ENCODE peak calls at places on chromosomes 2 and 18, in five cellular contexts. W, J, Y, H and Z are unnamed samples.

GRCh38 chr18:1585881-1586488 is 681.3 kb downstream of the ADCYAP1 start:
- DNase-seq in W (peak), J (no peak), Y (no peak), H (peak), Z (no peak)

GRCh38 chr2:74250189-74250631 is 51.8 kb downstream of the MTHFD2 start:
- DNase-seq in H (peak), J (no peak), Y (peak), W (peak), Z (peak)

GRCh38 chr18:62131305-62131909 is 55.4 kb downstream of the PIGN start:
- DNase-seq in Y (no peak), H (peak), W (peak), J (no peak), Z (no peak)

GRCh38 chr2:64543006-64543697 is 19.0 kb downstream of the AFTPH start:
- DNase-seq in J (no peak), H (no peak), W (no peak), Y (no peak), Z (no peak)

GRCh38 chr2:130759906-130760753 is 4.8 kb downstream of the AMER3 start:
- DNase-seq in J (no peak), W (no peak), H (no peak), Y (no peak), Z (no peak)

GRCh38 chr2:85997016-85997970 is 108.4 kb downstream of the POLR1A start:
- DNase-seq in J (no peak), Y (peak), W (no peak), H (no peak), Z (no peak)

GRCh38 chr2:108615480-108616090 is 81.3 kb downstream of the LIMS1 start:
- DNase-seq in Y (no peak), W (no peak), H (no peak), J (no peak), Z (no peak)

GRCh38 chr2:39932198-39932597 is 153.1 kb upstream of the THUMPD2 start:
- DNase-seq in H (no peak), Y (no peak), J (no peak), W (no peak), Z (no peak)

GRCh38 chr2:75200140-75200985 is 1.0 kb upstream of the TACR1 start:
- DNase-seq in H (peak), J (no peak), W (peak), Y (peak), Z (peak)

GRCh38 chr2:95272299-95272751 is 1.9 kb upstream of the PROM2 start:
- DNase-seq in H (no peak), J (no peak), Y (peak), W (no peak), Z (no peak)

GRCh38 chr2:229572434-229573338 is 141.7 kb downstream of the DNER start:
- DNase-seq in W (no peak), Y (no peak), H (no peak), J (no peak), Z (no peak)

GRCh38 chr2:151914989-151915628 is 86.9 kb upstream of the ARL5A start:
- DNase-seq in Y (no peak), W (no peak), H (no peak), J (no peak), Z (no peak)
- TF ChIP-seq CTCF in Y (no peak), W (no peak), H (no peak), J (no peak), Z (no peak)

DNA sequence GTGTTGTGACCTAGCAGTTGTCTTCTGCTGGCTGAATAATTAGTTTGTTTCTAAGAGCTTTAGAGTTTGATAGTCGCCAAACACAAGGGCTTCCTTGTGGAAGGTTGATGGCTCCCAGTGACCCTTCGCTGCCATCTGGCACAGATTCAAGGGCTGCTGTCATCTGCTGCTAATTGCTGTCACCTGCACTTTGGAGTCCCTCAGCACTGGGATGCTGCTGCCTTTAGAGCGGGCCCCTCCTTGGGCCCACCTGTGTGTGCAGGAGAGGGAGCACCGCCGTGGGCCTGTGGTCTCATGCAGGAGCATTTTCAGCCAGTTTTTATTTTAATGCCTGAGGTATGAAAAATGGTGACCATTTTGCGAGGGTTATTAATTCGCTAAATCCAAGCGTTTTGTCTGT is 154.0 kb upstream of the NFATC1 start:
- DNase-seq in Y (no peak), W (no peak), H (no peak), J (no peak), Z (no peak)
- TF ChIP-seq CTCF in Y (no peak), W (no peak), H (no peak), J (no peak), Z (no peak)

GRCh38 chr2:59182249-59182648 is 941.1 kb upstream of the FANCL start:
- DNase-seq in J (no peak), Y (no peak), H (no peak), W (peak), Z (no peak)
- TF ChIP-seq CTCF in J (peak), Y (no peak), H (peak), W (peak), Z (no peak)

GRCh38 chr2:231182500-231182899 is 15.9 kb upstream of the ARMC9 start:
- DNase-seq in W (no peak), H (no peak), J (no peak), Y (no peak), Z (no peak)

GRCh38 chr2:231185050-231185725 is 13.2 kb upstream of the ARMC9 start:
- DNase-seq in W (no peak), Y (peak), H (no peak), J (no peak), Z (no peak)

GRCh38 chr2:231184319-231184718 is 14.1 kb upstream of the ARMC9 start:
- DNase-seq in W (no peak), Y (no peak), H (no peak), J (no peak), Z (no peak)

GRCh38 chr2:231183851-231184250 is 14.6 kb upstream of the ARMC9 start:
- DNase-seq in J (no peak), Y (no peak), H (no peak), W (no peak), Z (no peak)

DNA sequence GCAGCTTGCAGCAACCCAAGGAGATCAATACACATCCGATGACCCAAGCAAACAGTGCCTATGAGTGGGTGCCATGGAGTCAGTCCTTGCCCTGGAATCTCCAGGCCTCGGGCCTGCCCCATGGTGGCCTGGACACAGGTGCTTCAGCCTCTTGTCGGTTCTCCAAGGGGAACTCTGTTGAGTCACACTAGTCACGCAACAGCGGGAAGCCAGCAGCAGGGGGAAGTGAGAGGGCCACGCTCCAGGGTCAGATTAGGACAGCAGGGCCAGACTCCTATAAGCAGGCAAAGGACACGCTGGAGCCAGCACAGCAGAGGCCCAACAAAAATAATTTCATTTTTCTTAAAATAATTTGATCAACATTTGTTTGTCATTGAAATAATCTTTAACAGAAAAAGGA is 16.6 kb upstream of the ARMC9 start:
- DNase-seq in J (no peak), Y (peak), H (peak), W (no peak), Z (peak)
- TF ChIP-seq CTCF in J (no peak), Y (peak), H (no peak), W (no peak), Z (no peak)

DNA sequence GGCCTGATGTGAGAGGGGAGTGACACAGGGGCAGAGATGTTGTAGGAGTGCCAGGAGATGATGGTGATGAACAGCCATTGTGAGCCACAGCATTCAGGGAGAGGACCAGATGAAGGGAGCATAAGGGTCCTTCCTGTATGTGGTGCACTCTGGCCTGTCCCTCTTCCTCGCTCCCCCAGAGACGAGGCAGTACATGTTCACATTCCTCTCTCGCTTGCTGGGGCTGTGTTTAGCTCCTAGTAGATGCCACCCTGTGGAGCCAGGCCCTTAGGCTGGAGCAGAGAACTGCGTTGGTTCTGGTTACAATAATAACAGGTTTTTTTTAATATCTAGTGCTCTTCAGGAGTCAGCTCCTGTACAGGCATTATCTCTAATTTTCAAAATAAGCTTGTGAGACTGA is 171.1 kb upstream of the MYT1L start:
- DNase-seq in J (no peak), Y (no peak), H (no peak), W (no peak), Z (no peak)
- TF ChIP-seq CTCF in J (no peak), Y (no peak), H (no peak), W (no peak), Z (no peak)

DNA sequence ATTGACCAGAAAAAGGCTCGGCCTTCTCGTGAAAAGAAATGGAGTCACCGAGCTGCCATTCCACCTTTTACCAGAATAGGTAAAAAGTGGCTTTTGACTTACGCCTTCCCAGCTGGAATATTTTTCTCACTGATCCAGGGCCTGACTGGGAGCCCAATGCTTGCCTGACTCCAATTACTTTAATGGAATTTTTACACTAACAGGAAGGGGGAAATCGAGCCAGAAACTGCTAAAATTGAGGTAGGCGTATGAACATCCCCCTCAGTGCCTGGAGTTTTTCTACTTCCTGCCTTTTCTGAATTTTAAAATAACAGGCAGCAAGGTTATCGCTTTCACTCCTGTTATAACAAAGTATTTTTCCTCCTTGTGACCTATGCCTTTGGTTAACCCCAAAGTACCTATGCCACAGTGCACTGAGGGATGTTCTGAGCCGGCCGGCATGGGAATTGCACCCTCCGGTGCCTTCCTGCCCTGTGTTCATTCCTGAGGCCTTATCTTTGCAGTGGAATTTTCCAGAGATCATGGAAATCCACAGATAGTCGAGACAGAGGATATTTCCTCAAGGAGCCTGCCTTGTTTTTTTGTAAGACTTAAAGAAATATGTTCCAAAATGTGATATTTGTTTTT is 18.3 kb upstream of the RPL31 start:
- DNase-seq in H (no peak), W (no peak), Y (no peak), J (no peak), Z (no peak)
- TF ChIP-seq CTCF in H (no peak), W (no peak), Y (no peak), J (no peak), Z (no peak)